ENCODE peak calls at places on chromosome 10, in seven cellular contexts. M, S, U, Z, B, V and Q are unnamed samples.
A peak's percentile ranks its signal among the peaks of the same experiment; 100 is the strongest.

GRCh38 chr10:63549810-63550209 is 28.6 kb downstream of the REEP3 start:
- DNase-seq in M (no peak), S (no peak), U (no peak), Z (no peak), B (no peak), V (no peak), Q (no peak)

GRCh38 chr10:102672822-102673200 is 28.5 kb downstream of the TRIM8 start:
- DNase-seq in M (no peak), S (no peak), U (no peak), Z (no peak), B (no peak), V (no peak), Q (no peak)

GRCh38 chr10:78977761-78978305 is 90.9 kb upstream of the ZMIZ1 start:
- DNase-seq in M (no peak), S (no peak), U (no peak), Z (no peak), B (no peak), V (no peak), Q (no peak)

GRCh38 chr10:96500519-96500918 is 13.2 kb downstream of the TLL2 start:
- DNase-seq in M (no peak), S (no peak), U (no peak), Z (no peak), B (no peak), V (no peak), Q (no peak)

GRCh38 chr10:28587270-28587969 is 54.5 kb downstream of the WAC start:
- DNase-seq in M (no peak), S (no peak), U (no peak), Z (no peak), B (no peak), V (no peak), Q (no peak)

GRCh38 chr10:87038286-87038717 is 18.2 kb downstream of the FAM25A start:
- DNase-seq in M (no peak), S (no peak), U (no peak), Z (no peak), B (no peak), V (no peak), Q (no peak)

GRCh38 chr10:29881336-29881751 is 178.0 kb downstream of the JCAD start:
- DNase-seq in M (no peak), S (no peak), U (no peak), Z (no peak), B (no peak), V (no peak), Q (no peak)

GRCh38 chr10:101062231-101063161 is 707 bp downstream of the KAZALD1 start:
- DNase-seq in M (no peak), S (no peak), U (no peak), Z (no peak), B (peak; percentile 51), V (peak; percentile 54), Q (no peak)

GRCh38 chr10:28410420-28411135 is 107.7 kb upstream of the MPP7 start:
- DNase-seq in M (no peak), S (no peak), U (no peak), Z (no peak), B (no peak), V (no peak), Q (peak; percentile 39)